ENCODE peak calls at places on chromosomes 5 and 9, in nine cellular contexts. E is prostate gland; H is naive thymus-derived CD4-positive, alpha-beta T cell; P is body of pancreas; I is brain microvascular endothelial cell; Y is left ventricle myocardium inferior; M is CD8-positive, alpha-beta memory T cell; A is breast epithelium; O is neuronal stem cell. L is an unnamed sample.

GRCh38 chr5:32760091-32760509 is 49.0 kb downstream of the NPR3 start:
- DNase-seq in E (no peak), H (no peak), P (no peak), I (peak), Y (no peak), M (no peak), A (no peak), O (no peak), L (no peak)

GRCh38 chr9:131727795-131728545 is 11.9 kb downstream of the RAPGEF1 start:
- DNase-seq in E (no peak), H (no peak), P (no peak), I (no peak), Y (no peak), M (no peak), A (no peak), O (no peak), L (no peak)

GRCh38 chr9:93600504-93600903 is 24.1 kb downstream of the PHF2 start:
- DNase-seq in E (no peak), H (no peak), P (no peak), I (no peak), Y (no peak), M (no peak), A (no peak), O (no peak), L (no peak)

GRCh38 chr5:143694357-143694756 is 117.6 kb upstream of the HMHB1 start:
- DNase-seq in E (no peak), H (no peak), P (no peak), I (no peak), Y (no peak), M (no peak), A (no peak), O (no peak), L (no peak)

GRCh38 chr5:150992705-150993104 is 27.7 kb upstream of the GPX3 start:
- DNase-seq in E (no peak), H (no peak), P (no peak), I (no peak), Y (no peak), M (no peak), A (no peak), O (no peak), L (no peak)

GRCh38 chr9:4020747-4021296 is 279.0 kb downstream of the GLIS3 start:
- DNase-seq in E (no peak), H (no peak), P (no peak), I (no peak), Y (no peak), M (no peak), A (no peak), O (no peak), L (no peak)

GRCh38 chr5:169097897-169098296 is 203.0 kb downstream of the SLIT3 start:
- DNase-seq in E (no peak), H (no peak), P (no peak), I (no peak), Y (no peak), M (no peak), A (no peak), O (no peak), L (no peak)

GRCh38 chr5:28014779-28015178 is 976.4 kb upstream of the CDH9 start:
- DNase-seq in E (no peak), H (no peak), P (no peak), I (peak), Y (no peak), M (no peak), A (no peak), O (no peak), L (no peak)

GRCh38 chr9:4238522-4238921 is 61.3 kb downstream of the GLIS3 start:
- DNase-seq in E (no peak), H (no peak), P (no peak), I (peak), Y (no peak), M (no peak), A (no peak), O (no peak), L (no peak)

GRCh38 chr5:56512314-56512996 is 279.3 kb upstream of the ANKRD55 start:
- DNase-seq in E (no peak), H (no peak), P (no peak), I (no peak), Y (peak), M (no peak), A (no peak), O (no peak), L (no peak)

GRCh38 chr5:127886141-127886540 is 182.9 kb downstream of the CCDC192 start:
- DNase-seq in E (no peak), H (no peak), P (no peak), I (no peak), Y (no peak), M (no peak), A (no peak), O (no peak), L (no peak)

GRCh38 chr9:20940447-20941176 is 90.8 kb downstream of the HACD4 start:
- DNase-seq in E (no peak), H (no peak), P (no peak), I (peak), Y (no peak), M (no peak), A (no peak), O (no peak), L (no peak)

GRCh38 chr5:153014194-153014593 is 476.3 kb upstream of the GRIA1 start:
- DNase-seq in E (no peak), H (no peak), P (no peak), I (no peak), Y (no peak), M (no peak), A (no peak), O (no peak), L (no peak)

GRCh38 chr5:61277190-61277589 is 54.9 kb upstream of the ZSWIM6 start:
- DNase-seq in E (no peak), H (no peak), P (no peak), I (peak), Y (no peak), M (no peak), A (no peak), O (no peak), L (no peak)

GRCh38 chr5:124162782-124163532 is 583.5 kb downstream of the ZNF608 start:
- DNase-seq in E (no peak), H (no peak), P (peak), I (peak), Y (peak), M (no peak), A (no peak), O (no peak), L (peak)

GRCh38 chr9:121485618-121486531 is 13.8 kb downstream of the GGTA1 start:
- DNase-seq in E (no peak), H (no peak), P (peak), I (no peak), Y (no peak), M (no peak), A (no peak), O (no peak), L (peak)

GRCh38 chr5:153827407-153827806 is 211.3 kb downstream of the FAM114A2 start:
- DNase-seq in E (no peak), H (no peak), P (no peak), I (no peak), Y (no peak), M (no peak), A (no peak), O (no peak), L (no peak)

GRCh38 chr9:136888454-136888853 is 2.1 kb downstream of the TRAF2 start:
- DNase-seq in E (no peak), H (no peak), P (no peak), I (no peak), Y (no peak), M (no peak), A (no peak), O (no peak), L (no peak)
- H3K27ac ChIP-seq in E (no peak), H (no peak), P (no peak), I (no peak), Y (no peak), M (no peak), A (no peak), O (no peak), L (no peak)

GRCh38 chr9:106893088-106893487 is 30.1 kb downstream of the ZNF462 start:
- DNase-seq in E (no peak), H (no peak), P (no peak), I (peak), Y (no peak), M (no peak), A (no peak), O (no peak), L (no peak)
- H3K27ac ChIP-seq in E (no peak), H (no peak), P (no peak), I (peak), Y (peak), M (no peak), A (peak), O (peak), L (no peak)

GRCh38 chr5:172805736-172806255 is 28.3 kb upstream of the ERGIC1 start:
- DNase-seq in E (no peak), H (no peak), P (no peak), I (no peak), Y (peak), M (no peak), A (no peak), O (no peak), L (no peak)

GRCh38 chr5:172806897-172807672 is 27.0 kb upstream of the ERGIC1 start:
- DNase-seq in E (peak), H (peak), P (peak), I (peak), Y (peak), M (peak), A (peak), O (no peak), L (peak)

GRCh38 chr5:172802585-172803176 is 31.4 kb upstream of the ERGIC1 start:
- DNase-seq in E (no peak), H (no peak), P (no peak), I (peak), Y (no peak), M (no peak), A (no peak), O (no peak), L (no peak)

GRCh38 chr5:172807766-172808311 is 26.2 kb upstream of the ERGIC1 start:
- DNase-seq in E (no peak), H (no peak), P (no peak), I (no peak), Y (no peak), M (no peak), A (no peak), O (no peak), L (no peak)

GRCh38 chr5:172805018-172805683 is 28.9 kb upstream of the ERGIC1 start:
- DNase-seq in E (no peak), H (no peak), P (no peak), I (no peak), Y (no peak), M (no peak), A (no peak), O (no peak), L (no peak)
- H3K27ac ChIP-seq in E (no peak), H (no peak), P (no peak), I (no peak), Y (no peak), M (no peak), A (no peak), O (no peak), L (no peak)

DNA sequence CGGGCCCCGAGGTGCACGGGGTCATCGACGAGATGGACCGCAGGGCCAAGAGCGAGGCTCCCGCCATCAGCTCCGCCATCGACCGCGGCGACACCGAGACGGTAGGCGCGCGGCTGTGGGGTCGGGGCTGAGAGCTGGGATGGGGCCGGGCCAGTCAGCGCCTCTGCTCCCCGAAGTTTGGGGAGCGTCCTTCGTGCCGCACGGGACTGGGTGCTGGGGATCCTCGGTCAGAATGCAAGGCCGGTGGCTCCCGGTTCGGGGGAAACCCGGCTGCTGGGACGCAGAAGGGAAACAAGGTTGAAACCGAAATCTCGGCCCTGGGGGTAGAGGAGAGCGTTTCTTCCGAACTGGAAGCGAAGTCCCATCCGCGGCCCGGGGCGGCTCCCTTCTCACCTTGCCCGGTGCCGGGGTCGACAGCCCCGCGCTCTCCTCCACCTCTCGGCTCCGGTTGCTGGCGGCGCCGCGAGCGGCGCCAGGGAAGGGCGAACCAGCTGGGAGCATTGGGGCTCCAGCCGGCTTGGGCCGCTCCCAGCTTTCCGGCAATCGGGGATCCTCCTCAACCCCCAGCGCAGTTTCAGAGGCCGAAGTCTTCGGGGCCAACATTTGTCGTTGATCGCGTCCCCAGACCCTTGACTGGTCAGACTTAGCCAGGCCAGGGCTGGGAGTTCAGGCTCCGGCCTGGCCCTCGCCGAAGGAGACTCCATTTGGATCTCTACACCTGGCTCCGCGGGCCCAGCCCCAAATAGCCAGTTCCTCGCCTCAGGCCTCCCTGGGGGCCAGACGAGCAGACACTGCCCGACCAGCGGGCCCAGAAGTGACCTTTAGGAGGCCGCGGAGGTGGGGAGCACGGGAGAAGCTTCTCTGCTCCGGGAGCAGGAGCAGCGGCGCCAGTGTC is 1.0 kb downstream of the LHX2 start:
- DNase-seq in E (no peak), H (no peak), P (no peak), I (no peak), Y (no peak), M (no peak), A (no peak), O (no peak), L (no peak)
- H3K27ac ChIP-seq in E (no peak), H (no peak), P (no peak), I (no peak), Y (no peak), M (no peak), A (no peak), O (peak), L (no peak)

GRCh38 chr9:33620738-33621439 is 96.8 kb downstream of the ANKRD18B start:
- DNase-seq in E (peak), H (no peak), P (no peak), I (peak), Y (no peak), M (no peak), A (no peak), O (no peak), L (no peak)

GRCh38 chr9:33623658-33624586 is 99.9 kb downstream of the ANKRD18B start:
- DNase-seq in E (peak), H (peak), P (peak), I (peak), Y (peak), M (peak), A (no peak), O (peak), L (peak)

GRCh38 chr9:33614001-33614687 is 90.1 kb downstream of the ANKRD18B start:
- DNase-seq in E (no peak), H (no peak), P (no peak), I (no peak), Y (no peak), M (no peak), A (no peak), O (no peak), L (no peak)

DNA sequence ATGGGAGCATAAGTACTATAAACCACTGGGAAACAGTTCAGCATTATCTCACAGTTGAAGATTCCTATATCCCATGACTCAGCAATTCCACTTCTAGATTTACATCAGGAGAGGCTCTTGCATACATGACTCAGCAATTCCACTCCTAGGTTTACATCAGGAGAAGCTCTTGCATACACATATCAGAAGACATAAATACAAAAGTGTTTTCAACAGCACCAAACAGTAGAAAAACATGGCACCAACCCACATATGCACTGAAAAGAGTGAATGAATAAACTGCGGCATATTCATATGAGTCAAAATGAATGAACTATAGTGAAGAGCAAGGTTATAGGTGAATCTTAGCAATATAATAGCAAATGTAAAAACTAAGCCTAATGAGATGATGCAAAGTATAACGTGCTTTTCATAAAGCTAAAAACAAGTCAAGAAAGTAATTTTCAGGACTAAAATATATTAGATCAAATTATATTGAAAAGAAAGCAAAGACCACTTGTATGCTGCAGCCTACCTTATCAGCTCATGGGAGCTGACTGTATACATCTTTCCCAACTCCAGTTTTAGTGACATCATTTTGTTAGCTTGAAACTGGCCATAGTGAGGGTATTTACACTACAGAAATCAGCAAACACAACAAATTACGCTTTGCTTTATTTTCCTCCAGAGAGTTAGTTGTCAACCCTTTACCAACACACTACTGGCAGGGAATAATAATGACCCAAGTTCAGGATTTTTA is 95.8 kb downstream of the ANKRD18B start:
- DNase-seq in E (no peak), H (no peak), P (no peak), I (peak), Y (no peak), M (no peak), A (no peak), O (no peak), L (no peak)
- H3K27ac ChIP-seq in E (no peak), H (no peak), P (no peak), I (no peak), Y (no peak), M (peak), A (no peak), O (no peak), L (no peak)

GRCh38 chr5:100644206-100644605 is 109.0 kb downstream of the FAM174A start:
- DNase-seq in E (peak), H (no peak), P (no peak), I (no peak), Y (no peak), M (no peak), A (no peak), O (no peak), L (no peak)

GRCh38 chr5:100643473-100643872 is 108.3 kb downstream of the FAM174A start:
- DNase-seq in E (no peak), H (no peak), P (no peak), I (no peak), Y (no peak), M (no peak), A (no peak), O (no peak), L (no peak)

GRCh38 chr5:100646011-100646410 is 110.8 kb downstream of the FAM174A start:
- DNase-seq in E (no peak), H (no peak), P (no peak), I (no peak), Y (no peak), M (no peak), A (no peak), O (no peak), L (no peak)

GRCh38 chr5:100644776-100645175 is 109.6 kb downstream of the FAM174A start:
- DNase-seq in E (no peak), H (no peak), P (no peak), I (no peak), Y (no peak), M (no peak), A (no peak), O (no peak), L (no peak)

GRCh38 chr5:100647461-100648230 is 112.5 kb downstream of the FAM174A start:
- DNase-seq in E (peak), H (no peak), P (peak), I (peak), Y (peak), M (no peak), A (peak), O (no peak), L (peak)
- H3K27ac ChIP-seq in E (no peak), H (no peak), P (no peak), I (no peak), Y (no peak), M (peak), A (no peak), O (no peak), L (no peak)

GRCh38 chr9:110105107-110105506 is 102.9 kb downstream of the C9orf152 start:
- DNase-seq in E (no peak), H (no peak), P (no peak), I (peak), Y (no peak), M (no peak), A (no peak), O (no peak), L (no peak)

GRCh38 chr9:110101531-110102161 is 106.3 kb downstream of the C9orf152 start:
- DNase-seq in E (no peak), H (no peak), P (no peak), I (no peak), Y (peak), M (no peak), A (no peak), O (no peak), L (no peak)

GRCh38 chr9:110104201-110104845 is 103.6 kb downstream of the C9orf152 start:
- DNase-seq in E (no peak), H (no peak), P (no peak), I (peak), Y (no peak), M (no peak), A (no peak), O (no peak), L (no peak)

GRCh38 chr9:110106698-110107097 is 101.3 kb downstream of the C9orf152 start:
- DNase-seq in E (no peak), H (no peak), P (no peak), I (no peak), Y (no peak), M (no peak), A (no peak), O (no peak), L (no peak)

GRCh38 chr9:110103257-110103656 is 104.7 kb downstream of the C9orf152 start:
- DNase-seq in E (no peak), H (no peak), P (no peak), I (no peak), Y (no peak), M (no peak), A (no peak), O (no peak), L (no peak)
- H3K27ac ChIP-seq in E (no peak), H (no peak), P (no peak), I (no peak), Y (no peak), M (no peak), A (no peak), O (no peak), L (no peak)

DNA sequence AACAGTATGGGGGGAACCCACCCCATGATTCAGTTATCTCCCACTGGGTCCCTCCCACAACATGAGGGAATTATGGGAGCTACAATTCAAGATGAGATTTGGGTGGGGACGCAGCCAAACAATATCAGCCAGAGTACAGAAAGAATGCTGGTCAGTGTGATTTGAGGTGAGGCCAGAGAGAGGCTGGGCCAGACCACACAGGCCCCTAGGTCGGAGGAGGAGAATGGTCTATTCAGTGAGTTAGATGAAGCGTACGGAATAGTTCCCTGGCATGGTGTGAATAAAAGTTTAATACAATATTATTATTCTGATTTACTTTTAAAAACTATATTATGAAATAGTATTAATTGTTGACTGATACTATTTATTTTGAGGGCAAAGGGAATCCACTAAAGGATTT is 39.7 kb downstream of the PCSK5 start:
- DNase-seq in E (no peak), H (no peak), P (no peak), I (no peak), Y (no peak), M (no peak), A (no peak), O (peak), L (no peak)
- H3K27ac ChIP-seq in E (peak), H (no peak), P (no peak), I (no peak), Y (no peak), M (no peak), A (no peak), O (peak), L (no peak)